ENCODE peak calls at places on chromosome 20, in four cellular contexts. B is heart right ventricle, A is tibial artery, F is ovary. D is an unnamed sample.
A peak's percentile ranks its signal among the peaks of the same experiment; 100 is the strongest.

GRCh38 chr20:25249198-25249931 is 1.5 kb downstream of the PYGB start:
- DNase-seq in F (no peak), B (no peak), A (peak; percentile 78), D (no peak)

GRCh38 chr20:51784299-51784698 is 16.1 kb upstream of the ATP9A start:
- DNase-seq in F (no peak), B (no peak), A (no peak), D (no peak)

GRCh38 chr20:22407237-22408193 is 176.9 kb downstream of the FOXA2 start:
- DNase-seq in A (no peak), F (no peak), B (no peak), D (no peak)

GRCh38 chr20:41317536-41318270 is at the start of gene ZHX3:
- DNase-seq in B (peak; percentile 99), A (peak; percentile 99), F (peak; percentile 98), D (peak; percentile 98)

GRCh38 chr20:17626217-17627007 is 55.6 kb downstream of the RRBP1 start:
- DNase-seq in A (peak; percentile 63), F (no peak), B (peak; percentile 56), D (no peak)

GRCh38 chr20:3843490-3843889 is 3.1 kb upstream of the MAVS start:
- DNase-seq in A (no peak), B (no peak), F (no peak), D (no peak)

GRCh38 chr20:36175016-36175415 is 20.5 kb downstream of the EPB41L1 start:
- DNase-seq in A (no peak), B (no peak), F (no peak), D (no peak)

GRCh38 chr20:34907616-34908469 is 31.4 kb downstream of the ACSS2 start:
- DNase-seq in A (no peak), F (peak; percentile 54), B (peak; percentile 51), D (peak; percentile 89)

GRCh38 chr20:29296256-29297230 is 1960.9 kb upstream of the DEFB115 start:
- DNase-seq in A (no peak), B (no peak), F (no peak), D (no peak)

GRCh38 chr20:50848341-50848808 is 53.5 kb downstream of the BCAS4 start:
- DNase-seq in B (no peak), A (peak; percentile 80), F (no peak), D (no peak)

GRCh38 chr20:43953919-43954617 is 39.4 kb downstream of the TOX2 start:
- DNase-seq in A (no peak), B (no peak), F (no peak), D (peak; percentile 51)
- H3K4me3 ChIP-seq in A (no peak overlapping the region), B (no peak overlapping the region), F (no peak overlapping the region), D (no peak overlapping the region)

GRCh38 chr20:62285151-62285550 is 17.6 kb upstream of the ADRM1 start:
- DNase-seq in A (no peak), F (no peak), B (no peak), D (no peak)
- H3K27ac ChIP-seq in A (no peak overlapping the region), F (no peak overlapping the region), B (peak overlapping the region; percentile 65), D (no peak overlapping the region)

DNA sequence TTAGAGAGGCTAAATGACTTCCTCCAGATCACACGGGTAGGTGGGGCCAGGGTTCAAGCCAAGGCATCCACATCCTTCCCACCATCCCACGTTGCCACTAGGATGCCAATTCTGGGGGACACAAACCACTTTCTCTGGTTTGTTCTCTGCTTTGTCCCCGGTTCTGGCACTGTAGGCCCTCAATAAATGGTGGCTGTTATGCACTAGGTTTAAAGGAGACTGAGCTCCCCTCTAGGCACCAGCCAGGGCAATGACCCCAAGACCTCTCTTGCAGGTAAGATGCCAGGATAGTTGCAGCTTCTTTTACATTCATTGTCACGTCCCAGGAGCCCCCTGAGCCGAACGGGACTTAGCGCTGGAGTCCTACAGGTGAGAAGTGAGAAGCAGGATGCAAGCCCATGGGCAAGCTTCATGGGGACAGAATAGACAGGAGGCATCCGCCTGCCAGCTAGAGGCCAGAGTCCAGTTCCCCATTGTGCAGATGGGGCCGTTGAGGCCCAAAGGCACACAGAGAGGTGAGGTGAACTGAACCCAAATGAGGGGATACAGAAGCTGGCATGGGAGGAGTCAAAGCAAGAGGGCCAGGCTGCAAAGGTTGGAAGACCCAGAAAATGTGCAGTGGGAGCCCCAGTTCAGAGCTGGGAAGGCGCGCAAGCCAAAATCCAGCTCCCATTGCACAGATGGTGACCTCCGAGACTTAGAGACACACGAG is 677 bp downstream of the PXMP4 start:
- DNase-seq in B (no peak), F (no peak), A (no peak), D (no peak)
- H3K4me3 ChIP-seq in B (peak overlapping the region; percentile 85), F (peak overlapping the region; percentile 78), A (peak overlapping the region; percentile 71), D (peak overlapping the region; percentile 82)

GRCh38 chr20:1946762-1947534 is 46.9 kb downstream of the PDYN start:
- DNase-seq in A (no peak), F (peak; percentile 60), B (peak; percentile 30), D (no peak)
- H3K27ac ChIP-seq in A (no peak overlapping the region), F (no peak overlapping the region), B (no peak overlapping the region), D (peak overlapping the region; percentile 68)

GRCh38 chr20:20933559-20933958 is 172.6 kb downstream of the LINC00237 start:
- DNase-seq in F (no peak), B (no peak), A (no peak), D (no peak)
- H3K4me3 ChIP-seq in F (no peak overlapping the region), B (no peak overlapping the region), A (no peak overlapping the region), D (no peak overlapping the region)

DNA sequence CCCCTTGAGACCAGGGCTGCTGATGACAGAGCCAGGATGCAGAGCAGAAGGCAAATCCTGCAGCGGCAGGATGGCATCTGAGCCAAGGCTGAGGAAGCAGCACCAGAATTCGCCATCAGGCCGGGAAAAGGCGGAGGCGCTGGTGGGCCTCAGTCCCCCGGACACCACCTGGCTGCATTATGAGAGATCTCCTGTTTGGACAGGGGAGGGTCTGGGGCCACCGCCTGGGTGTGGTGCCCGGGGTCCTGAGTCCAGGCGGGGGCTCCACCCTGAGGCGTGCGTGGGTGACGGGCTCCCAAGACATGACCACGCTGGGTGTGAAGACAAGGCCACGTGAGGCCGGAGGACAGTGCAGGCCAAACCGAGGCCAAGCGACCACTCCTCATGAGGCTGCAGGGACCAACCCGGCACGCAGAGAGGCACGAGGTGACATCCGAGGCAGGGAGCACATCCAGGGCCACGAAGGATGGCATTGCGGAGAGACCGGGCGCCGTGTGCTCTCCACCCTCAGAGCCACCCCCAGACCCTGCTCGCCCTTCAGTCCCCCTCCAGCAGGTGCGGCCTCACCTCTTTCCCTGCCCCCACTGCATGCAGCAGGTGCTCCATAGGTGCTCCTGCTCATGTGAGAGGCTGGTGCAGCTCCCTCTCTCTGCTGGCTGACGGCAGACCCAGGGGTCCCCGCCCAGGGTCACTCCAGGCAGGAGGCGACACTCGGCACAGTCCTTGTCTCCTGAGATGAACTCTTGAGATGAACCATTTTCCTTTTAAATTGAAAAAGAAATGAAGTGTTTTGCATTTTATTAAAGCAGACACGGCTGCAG is 33.7 kb upstream of the CHRNA4 start:
- DNase-seq in A (no peak), B (no peak), F (no peak), D (no peak)
- H3K27ac ChIP-seq in A (no peak overlapping the region), B (no peak overlapping the region), F (no peak overlapping the region), D (no peak overlapping the region)

GRCh38 chr20:57396638-57397003 is 5.4 kb downstream of the RBM38 start:
- DNase-seq in B (no peak), A (no peak), F (no peak), D (no peak)

GRCh38 chr20:57398231-57398821 is 7.1 kb downstream of the RBM38 start:
- DNase-seq in F (peak; percentile 77), A (no peak), B (peak; percentile 57), D (no peak)

GRCh38 chr20:57397004-57397692 is 6.0 kb downstream of the RBM38 start:
- DNase-seq in A (no peak), F (no peak), B (no peak), D (no peak)

GRCh38 chr20:57398901-57399535 is 7.8 kb downstream of the RBM38 start:
- DNase-seq in F (no peak), B (no peak), A (no peak), D (no peak)

DNA sequence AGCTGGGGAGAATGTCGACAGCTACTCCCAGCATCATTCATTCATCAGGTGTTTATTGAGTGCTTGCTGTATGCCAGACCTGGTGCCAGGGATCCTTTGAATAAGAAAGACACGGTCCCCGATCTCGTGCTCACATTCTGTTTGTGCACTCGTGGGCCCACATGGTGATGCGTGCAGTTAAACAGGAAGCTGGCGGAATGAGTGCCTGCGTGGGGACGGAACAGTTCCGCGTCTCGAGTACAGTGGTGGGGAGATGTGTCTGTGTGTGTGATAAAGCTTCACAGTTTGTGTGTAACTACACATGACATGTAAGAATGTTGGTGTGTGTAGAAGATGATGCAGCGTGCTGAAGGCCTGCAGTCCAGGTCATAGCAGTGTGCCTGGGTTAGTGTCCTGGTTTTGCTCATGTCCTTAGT is 6.5 kb downstream of the RBM38 start:
- DNase-seq in F (no peak), B (no peak), A (no peak), D (no peak)
- H3K4me3 ChIP-seq in F (no peak overlapping the region), B (no peak overlapping the region), A (no peak overlapping the region), D (no peak overlapping the region)

DNA sequence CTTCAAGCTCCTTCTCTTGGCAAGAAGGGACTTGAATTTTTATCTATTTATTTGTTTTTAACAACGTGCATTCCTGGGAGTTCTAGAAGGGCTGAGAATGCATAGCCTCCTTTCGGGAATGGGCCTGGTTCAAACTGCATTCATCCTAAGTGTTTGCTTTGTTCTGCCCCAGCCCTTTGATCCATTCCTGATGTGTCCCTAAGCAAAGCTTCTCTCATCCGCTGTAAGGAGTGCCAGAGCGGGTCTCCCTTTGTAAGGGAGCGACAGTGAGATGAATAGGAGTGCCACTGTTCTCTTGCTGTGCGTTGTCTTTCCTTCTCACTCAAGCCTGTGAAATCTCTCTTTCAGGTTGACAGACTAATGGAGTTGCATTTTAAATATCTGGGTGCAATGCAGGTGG is 60.9 kb upstream of the VSTM2L start:
- DNase-seq in A (no peak), B (no peak), F (no peak), D (no peak)
- H3K27ac ChIP-seq in A (no peak overlapping the region), B (no peak overlapping the region), F (no peak overlapping the region), D (no peak overlapping the region)

D was measured in A673.